ENCODE peak calls at places on chromosomes 13 and 19, in nine cellular contexts. V is foreskin keratinocyte; T is uterus; Y is GM06990; P is CD4-positive, alpha-beta T cell; X is tibial artery; C is cardiac muscle cell; M is MM.1S; W is bronchial epithelial cell. U is an unnamed sample. For H3K27me3, the result is how much of the 10 kb centered on the place peaks cover.

GRCh38 chr19:35211545-35212230 is 16.9 kb downstream of the FAM187B start:
- DNase-seq in V (no peak), T (peak), Y (no peak), P (peak), X (peak), C (no peak), M (peak), W (no peak), U (peak)

GRCh38 chr19:5086725-5087439 is 118.0 kb downstream of the KDM4B start:
- DNase-seq in V (no peak), T (no peak), Y (no peak), P (no peak), X (no peak), C (no peak), M (no peak), W (no peak), U (no peak)

GRCh38 chr19:54653181-54653809 is 9.5 kb upstream of the LILRB4 start:
- DNase-seq in V (no peak), T (no peak), Y (no peak), P (no peak), X (no peak), C (peak), M (peak), W (peak), U (no peak)

GRCh38 chr13:43879323-43880181 is at the start of the genes CCDC122 and LACC1:
- DNase-seq in V (peak), T (peak), Y (peak), P (peak), X (peak), C (peak), M (peak), W (peak), U (peak)

GRCh38 chr13:48234652-48235099 is 1.7 kb downstream of the ITM2B start:
- DNase-seq in V (no peak), T (no peak), Y (no peak), P (no peak), X (no peak), C (no peak), M (no peak), W (peak), U (no peak)

GRCh38 chr19:39671739-39672363 is 16.1 kb downstream of the LGALS16 start:
- DNase-seq in V (peak), T (no peak), Y (no peak), P (peak), X (no peak), C (peak), M (peak), W (peak), U (no peak)

GRCh38 chr13:33441015-33441414 is 155.5 kb upstream of the STARD13 start:
- DNase-seq in V (peak), T (no peak), Y (no peak), P (no peak), X (no peak), C (peak), M (no peak), W (peak), U (no peak)

GRCh38 chr19:53894736-53895135 is 12.7 kb downstream of the PRKCG start:
- DNase-seq in V (peak), T (no peak), Y (no peak), P (no peak), X (no peak), C (no peak), M (no peak), W (peak), U (no peak)

GRCh38 chr13:30907167-30907761 is 1.2 kb downstream of the MEDAG start:
- DNase-seq in V (no peak), T (no peak), Y (no peak), P (no peak), X (no peak), C (peak), M (no peak), W (peak), U (no peak)

GRCh38 chr13:29845440-29846056 is 4.9 kb downstream of the UBL3 start:
- DNase-seq in V (no peak), T (no peak), Y (no peak), P (no peak), X (no peak), C (peak), M (no peak), W (no peak), U (no peak)

GRCh38 chr13:101579291-101579802 is 126.9 kb downstream of the ITGBL1 start:
- DNase-seq in V (no peak), T (no peak), Y (no peak), P (no peak), X (no peak), C (peak), M (no peak), W (peak), U (no peak)

GRCh38 chr13:49561064-49561410 is 24.3 kb downstream of the RCBTB1 start:
- DNase-seq in V (no peak), T (no peak), Y (no peak), P (no peak), X (no peak), C (peak), M (no peak), W (no peak), U (no peak)

GRCh38 chr13:92959790-92960189 is 266.8 kb upstream of the GPC6 start:
- DNase-seq in V (no peak), T (no peak), Y (no peak), P (no peak), X (no peak), C (no peak), M (no peak), W (no peak), U (no peak)

GRCh38 chr19:11581740-11582139 is 4.3 kb upstream of the ACP5 start:
- DNase-seq in V (no peak), T (no peak), Y (peak), P (peak), X (no peak), C (peak), M (peak), W (no peak), U (no peak)

GRCh38 chr13:111929036-111929616 is 137.8 kb upstream of the SOX1 start:
- DNase-seq in V (no peak), T (no peak), Y (no peak), P (no peak), X (no peak), C (no peak), M (no peak), W (no peak), U (no peak)

GRCh38 chr19:1122972-1123363 is 19.2 kb downstream of the GPX4 start:
- DNase-seq in V (no peak), T (peak), Y (peak), P (no peak), X (no peak), C (peak), M (no peak), W (peak), U (peak)

GRCh38 chr19:41570179-41570578 is 5.8 kb upstream of the CEACAM21 start:
- DNase-seq in V (no peak), T (no peak), Y (no peak), P (no peak), X (no peak), C (no peak), M (no peak), W (no peak), U (no peak)

GRCh38 chr19:48308695-48309586 is 16.4 kb upstream of the EMP3 start:
- DNase-seq in V (no peak), T (no peak), Y (no peak), P (no peak), X (no peak), C (peak), M (no peak), W (peak), U (no peak)

GRCh38 chr13:104011505-104012270 is 945.5 kb upstream of the SLC10A2 start:
- DNase-seq in V (no peak), T (no peak), Y (no peak), P (no peak), X (no peak), C (peak), M (no peak), W (no peak), U (peak)

GRCh38 chr13:100543872-100544602 is 44.6 kb downstream of the GGACT start:
- DNase-seq in V (no peak), T (no peak), Y (no peak), P (no peak), X (no peak), C (no peak), M (no peak), W (no peak), U (no peak)

GRCh38 chr19:29084266-29084665 is 128.7 kb downstream of the UQCRFS1 start:
- DNase-seq in V (no peak), T (no peak), Y (no peak), P (no peak), X (no peak), C (peak), M (no peak), W (no peak), U (no peak)

GRCh38 chr13:110535526-110535925 is 26.0 kb downstream of the RAB20 start:
- DNase-seq in V (no peak), T (no peak), Y (no peak), P (no peak), X (no peak), C (no peak), M (no peak), W (no peak), U (no peak)

GRCh38 chr13:27980280-27980998 is 8.1 kb downstream of the URAD start:
- DNase-seq in V (no peak), T (no peak), Y (no peak), P (no peak), X (no peak), C (no peak), M (no peak), W (no peak), U (no peak)

GRCh38 chr19:30551271-30551670 is 179.1 kb downstream of the ZNF536 start:
- DNase-seq in V (no peak), T (no peak), Y (no peak), P (no peak), X (no peak), C (no peak), M (no peak), W (no peak), U (no peak)

GRCh38 chr19:30555075-30555787 is 183.0 kb downstream of the ZNF536 start:
- DNase-seq in V (no peak), T (no peak), Y (no peak), P (no peak), X (no peak), C (no peak), M (no peak), W (no peak), U (no peak)

GRCh38 chr19:30549151-30549550 is 177.0 kb downstream of the ZNF536 start:
- DNase-seq in V (no peak), T (no peak), Y (no peak), P (no peak), X (no peak), C (no peak), M (no peak), W (no peak), U (no peak)

GRCh38 chr19:30555788-30556110 is 183.6 kb downstream of the ZNF536 start:
- DNase-seq in V (no peak), T (no peak), Y (no peak), P (no peak), X (no peak), C (no peak), M (no peak), W (no peak), U (no peak)

GRCh38 chr19:30552593-30552992 is 180.4 kb downstream of the ZNF536 start:
- DNase-seq in V (no peak), T (no peak), Y (no peak), P (no peak), X (no peak), C (no peak), M (no peak), W (no peak), U (no peak)
- H3K27me3 ChIP-seq in V (under half), T (under half), Y (under half), P (under half), X (under half), C (under half), M (half or more), W (under half), U (under half)

GRCh38 chr19:51063664-51064063 is 1.2 kb downstream of the KLK13 start:
- DNase-seq in V (no peak), T (no peak), Y (no peak), P (no peak), X (no peak), C (no peak), M (no peak), W (no peak), U (no peak)
- H3K27me3 ChIP-seq in V (under half), T (under half), Y (under half), P (half or more), X (under half), C (under half), M (under half), W (under half), U (under half)

DNA sequence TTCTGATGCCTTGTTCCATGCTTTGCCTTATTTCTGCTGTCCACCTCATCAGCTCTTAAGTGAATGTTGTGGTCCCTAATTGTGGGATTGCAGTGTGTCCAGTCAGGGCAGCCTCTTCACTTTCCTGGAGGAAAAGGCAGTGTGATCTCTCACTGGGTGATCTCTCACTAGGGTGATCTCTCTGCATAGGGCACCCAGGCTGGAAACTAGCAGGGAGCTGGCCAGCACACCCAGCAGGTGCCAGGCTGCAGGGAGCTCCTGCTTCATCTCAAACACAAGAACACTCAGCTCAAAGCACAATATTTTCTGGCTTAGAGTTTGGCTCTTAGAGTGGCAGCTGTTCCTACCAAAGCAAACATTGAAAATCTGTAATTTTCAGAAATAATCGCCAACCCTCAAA is 36.5 kb upstream of the TSHZ3 start:
- DNase-seq in V (no peak), T (no peak), Y (no peak), P (no peak), X (no peak), C (no peak), M (no peak), W (no peak), U (no peak)
- H3K27me3 ChIP-seq in V (under half), T (under half), Y (under half), P (under half), X (under half), C (under half), M (under half), W (under half), U (under half)

DNA sequence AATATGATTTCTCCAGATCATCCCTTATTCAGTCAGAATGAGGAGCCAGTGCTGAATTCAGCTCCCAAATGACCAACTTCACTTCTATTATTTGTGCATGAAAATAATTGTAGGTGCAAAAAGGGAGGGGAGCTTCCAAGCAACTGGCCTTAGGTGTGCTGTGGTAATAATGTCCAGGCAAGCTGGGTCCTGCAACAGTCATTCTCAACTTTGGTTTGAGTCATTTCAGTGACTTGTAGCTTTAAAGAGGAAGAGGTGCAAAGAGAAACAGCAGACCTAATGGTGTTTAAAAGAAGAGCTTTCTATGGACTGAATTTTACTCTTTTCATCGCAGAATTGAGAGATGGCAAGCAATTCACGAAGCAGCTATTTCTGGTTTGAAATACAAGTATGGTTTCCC is 29.2 kb upstream of the FGF9 start:
- DNase-seq in V (no peak), T (no peak), Y (no peak), P (no peak), X (no peak), C (no peak), M (no peak), W (peak), U (no peak)
- H3K27me3 ChIP-seq in V (under half), T (under half), Y (under half), P (under half), X (under half), C (under half), M (under half), W (under half), U (under half)

GRCh38 chr19:17832443-17833208 is 11.3 kb upstream of the INSL3 start:
- DNase-seq in V (no peak), T (no peak), Y (no peak), P (no peak), X (no peak), C (no peak), M (no peak), W (no peak), U (no peak)

GRCh38 chr19:17835182-17836006 is 12.4 kb downstream of the JAK3 start:
- DNase-seq in V (no peak), T (no peak), Y (no peak), P (no peak), X (no peak), C (peak), M (no peak), W (no peak), U (no peak)

GRCh38 chr19:17831419-17831888 is 10.1 kb upstream of the INSL3 start:
- DNase-seq in V (no peak), T (no peak), Y (no peak), P (no peak), X (no peak), C (no peak), M (no peak), W (no peak), U (peak)

GRCh38 chr19:17836530-17836929 is 11.3 kb downstream of the JAK3 start:
- DNase-seq in V (no peak), T (no peak), Y (no peak), P (no peak), X (no peak), C (no peak), M (no peak), W (no peak), U (no peak)

GRCh38 chr19:17834350-17835181 is 13.2 kb downstream of the JAK3 start:
- DNase-seq in V (no peak), T (no peak), Y (no peak), P (no peak), X (no peak), C (no peak), M (no peak), W (no peak), U (no peak)
- H3K27me3 ChIP-seq in V (under half), T (under half), Y (under half), P (under half), X (half or more), C (under half), M (under half), W (under half), U (under half)

GRCh38 chr13:45575146-45575829 is 40.3 kb downstream of the ERICH6B start:
- DNase-seq in V (peak), T (no peak), Y (no peak), P (no peak), X (no peak), C (no peak), M (no peak), W (peak), U (no peak)
- H3K27me3 ChIP-seq in V (half or more), T (under half), Y (under half), P (under half), X (under half), C (under half), M (under half), W (under half), U (under half)

GRCh38 chr13:21897140-21897539 is 226.3 kb downstream of the FGF9 start:
- DNase-seq in V (no peak), T (no peak), Y (no peak), P (no peak), X (no peak), C (no peak), M (no peak), W (no peak), U (no peak)

GRCh38 chr13:21898461-21898860 is 227.6 kb downstream of the FGF9 start:
- DNase-seq in V (no peak), T (no peak), Y (no peak), P (no peak), X (no peak), C (no peak), M (no peak), W (peak), U (no peak)

GRCh38 chr13:21901326-21901725 is 230.5 kb downstream of the FGF9 start:
- DNase-seq in V (no peak), T (no peak), Y (no peak), P (no peak), X (no peak), C (no peak), M (no peak), W (no peak), U (no peak)

GRCh38 chr13:21901772-21902708 is 231.2 kb downstream of the FGF9 start:
- DNase-seq in V (no peak), T (peak), Y (no peak), P (no peak), X (no peak), C (peak), M (no peak), W (no peak), U (no peak)

DNA sequence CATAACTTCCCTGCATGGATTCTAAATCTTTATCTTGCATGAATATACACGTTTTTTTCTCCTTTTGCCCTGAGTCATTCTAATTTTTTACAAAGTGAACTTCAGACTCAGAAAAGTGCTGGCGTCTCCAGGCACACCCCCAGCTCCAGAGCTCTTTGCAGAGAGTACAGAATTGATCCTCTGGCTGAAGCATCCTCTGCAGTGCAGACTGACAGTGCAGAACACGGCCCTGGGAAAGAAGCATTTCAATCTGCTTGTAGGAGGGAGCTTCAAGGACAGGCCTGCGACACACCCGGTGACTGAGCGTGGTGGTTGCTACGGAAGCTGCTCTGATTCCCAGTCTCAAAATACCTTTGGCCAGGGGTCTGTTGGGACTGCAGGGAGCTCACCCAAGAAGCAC is 228.1 kb downstream of the FGF9 start:
- DNase-seq in V (no peak), T (no peak), Y (no peak), P (no peak), X (no peak), C (no peak), M (no peak), W (no peak), U (no peak)
- H3K27me3 ChIP-seq in V (under half), T (under half), Y (under half), P (under half), X (under half), C (under half), M (under half), W (under half), U (under half)

GRCh38 chr13:112931028-112931934 is 37.7 kb upstream of the MCF2L start:
- DNase-seq in V (peak), T (no peak), Y (no peak), P (no peak), X (no peak), C (peak), M (peak), W (peak), U (no peak)
- H3K27me3 ChIP-seq in V (under half), T (under half), Y (under half), P (under half), X (half or more), C (under half), M (under half), W (under half), U (under half)

DNA sequence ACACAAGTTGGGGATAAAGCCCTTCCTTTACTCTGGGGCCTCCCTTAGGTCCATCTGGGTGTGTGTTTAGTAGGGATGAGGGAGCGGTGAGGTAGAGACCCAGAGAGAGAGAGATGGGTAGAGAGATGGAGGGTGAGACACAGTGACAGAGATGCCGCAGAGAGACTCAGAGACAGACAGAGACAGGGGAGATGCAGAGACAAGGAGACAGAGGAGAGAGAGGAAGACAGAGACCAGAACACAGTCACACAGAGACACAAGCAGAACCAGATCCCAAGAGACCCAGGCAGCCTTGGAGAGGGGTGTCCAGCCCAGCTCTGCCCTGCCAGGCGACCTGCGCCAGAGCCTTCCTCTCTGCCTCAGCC is 2.4 kb downstream of the KLK1 start:
- DNase-seq in V (no peak), T (no peak), Y (no peak), P (no peak), X (no peak), C (no peak), M (no peak), W (no peak), U (no peak)
- H3K27me3 ChIP-seq in V (under half), T (under half), Y (under half), P (half or more), X (half or more), C (half or more), M (half or more), W (under half), U (under half)